ENCODE peak calls at places on chromosomes 12 and 14, in ten cellular contexts. E is aorta; S is CD8-positive, alpha-beta memory T cell; J is mucosa of descending colon; L is stomach; Q is right cardiac atrium; V is H9; P is fibroblast of lung; D is thyroid gland; N is left ventricle myocardium inferior. T is an unnamed sample.

GRCh38 chr12:19937161-19937560 is 431.2 kb upstream of the PDE3A start:
- DNase-seq in N (no peak), S (no peak), E (no peak), J (no peak), V (no peak), D (no peak), L (no peak), Q (no peak), P (no peak), T (no peak)

GRCh38 chr14:100586520-100587247 is 533 bp downstream of the BEGAIN start:
- DNase-seq in J (peak; percentile 46), V (no peak), P (peak; percentile 54), S (no peak), E (peak; percentile 48), Q (peak; percentile 16), D (no peak), N (peak; percentile 14), L (no peak), T (no peak)

GRCh38 chr12:50612882-50613281 is 108.1 kb downstream of the DIP2B start:
- DNase-seq in S (no peak), N (no peak), L (no peak), V (no peak), P (no peak), E (no peak), D (no peak), Q (no peak), J (no peak), T (no peak)

GRCh38 chr12:77032406-77032805 is 33.0 kb downstream of the E2F7 start:
- DNase-seq in E (no peak), S (no peak), L (no peak), V (no peak), Q (no peak), N (no peak), P (peak; percentile 89), J (no peak), D (no peak), T (no peak)

GRCh38 chr12:100672075-100672592 is 98.7 kb downstream of the GAS2L3 start:
- DNase-seq in E (no peak), S (no peak), Q (no peak), P (no peak), V (peak; percentile 88), J (peak; percentile 41), D (peak; percentile 8), N (no peak), L (no peak), T (no peak)

GRCh38 chr12:51270067-51270846 is at the start of gene SMAGP:
- DNase-seq in V (peak; percentile 90), S (peak; percentile 54), N (peak; percentile 62), L (peak; percentile 88), J (peak; percentile 89), Q (peak; percentile 61), P (peak; percentile 46), E (peak; percentile 63), D (peak; percentile 82), T (peak; percentile 79)

GRCh38 chr12:92506891-92507290 is 195.9 kb upstream of the PLEKHG7 start:
- DNase-seq in S (no peak), L (no peak), N (no peak), E (no peak), D (no peak), Q (no peak), V (no peak), P (no peak), J (no peak), T (no peak)

GRCh38 chr14:24315807-24316596 is 4.7 kb downstream of the LTB4R start:
- DNase-seq in E (peak; percentile 58), J (peak; percentile 84), P (no peak), N (peak; percentile 55), S (no peak), D (peak; percentile 52), Q (peak; percentile 73), L (peak; percentile 77), V (peak; percentile 81), T (peak; percentile 63)

GRCh38 chr14:74514471-74514932 is 20.9 kb downstream of the ISCA2 start:
- DNase-seq in N (no peak), P (peak; percentile 95), L (no peak), S (no peak), D (peak; percentile 93), E (peak; percentile 88), Q (peak; percentile 51), V (no peak), J (peak; percentile 53), T (peak; percentile 60)

GRCh38 chr14:100558226-100558625 is 29.0 kb downstream of the BEGAIN start:
- DNase-seq in V (no peak), N (no peak), S (no peak), Q (no peak), D (no peak), P (no peak), E (no peak), J (no peak), L (no peak), T (no peak)

GRCh38 chr14:57060276-57060956 is 208.3 kb downstream of the EXOC5 start:
- DNase-seq in E (no peak), Q (no peak), S (no peak), J (no peak), V (no peak), D (no peak), L (no peak), N (no peak), P (peak; percentile 8), T (no peak)

GRCh38 chr12:6424008-6424347 is 20.8 kb upstream of the CD27 start:
- DNase-seq in N (no peak), L (no peak), V (no peak), S (no peak), D (no peak), J (no peak), E (no peak), Q (no peak), P (no peak), T (no peak)

GRCh38 chr12:9971158-9971557 is at the start of gene CLEC12A:
- DNase-seq in J (no peak), Q (no peak), E (no peak), S (no peak), N (no peak), D (no peak), V (no peak), P (no peak), L (no peak), T (no peak)

GRCh38 chr12:107302649-107303386 is 209.5 kb upstream of the CRY1 start:
- DNase-seq in J (no peak), N (no peak), D (no peak), Q (no peak), P (peak; percentile 15), E (no peak), V (no peak), S (no peak), L (no peak), T (no peak)

GRCh38 chr12:77679701-77680100 is 151.0 kb upstream of the NAV3 start:
- DNase-seq in S (no peak), L (no peak), P (peak; percentile 23), Q (no peak), E (no peak), N (no peak), V (no peak), J (no peak), D (no peak), T (no peak)

GRCh38 chr12:62760779-62761178 is 174.2 kb downstream of the PPM1H start:
- DNase-seq in N (no peak), Q (no peak), D (no peak), P (peak; percentile 53), V (no peak), E (no peak), J (no peak), S (no peak), L (no peak), T (no peak)

GRCh38 chr12:7155471-7156034 is 25.4 kb downstream of the CLSTN3 start:
- DNase-seq in P (no peak), D (peak; percentile 93), L (no peak), N (no peak), Q (no peak), E (no peak), S (no peak), J (no peak), V (no peak), T (no peak)

GRCh38 chr12:2256915-2257314 is 204.1 kb downstream of the CACNA1C start:
- DNase-seq in L (no peak), J (no peak), V (no peak), D (no peak), Q (no peak), S (no peak), E (no peak), P (peak; percentile 84), N (no peak), T (no peak)

GRCh38 chr14:24734917-24735500 is 101.0 kb upstream of the GZMB start:
- DNase-seq in P (peak; percentile 49), E (no peak), N (no peak), L (peak; percentile 30), D (peak; percentile 50), V (no peak), J (no peak), Q (peak; percentile 19), S (no peak), T (no peak)

GRCh38 chr14:91545946-91546716 is 36.0 kb upstream of the PPP4R3A start:
- DNase-seq in J (no peak), L (no peak), V (no peak), N (no peak), Q (no peak), D (no peak), E (no peak), P (no peak), S (no peak), T (no peak)
- H3K4me1 ChIP-seq in J (peaks cover 6% of the 10 kb centered on the region), L (no peaks in the 10 kb centered on the region), V (no peaks in the 10 kb centered on the region), N (no peaks in the 10 kb centered on the region), Q (no peaks in the 10 kb centered on the region), D (no peaks in the 10 kb centered on the region), E (no peaks in the 10 kb centered on the region), P (no peaks in the 10 kb centered on the region), S (no peaks in the 10 kb centered on the region), T (no peaks in the 10 kb centered on the region)

DNA sequence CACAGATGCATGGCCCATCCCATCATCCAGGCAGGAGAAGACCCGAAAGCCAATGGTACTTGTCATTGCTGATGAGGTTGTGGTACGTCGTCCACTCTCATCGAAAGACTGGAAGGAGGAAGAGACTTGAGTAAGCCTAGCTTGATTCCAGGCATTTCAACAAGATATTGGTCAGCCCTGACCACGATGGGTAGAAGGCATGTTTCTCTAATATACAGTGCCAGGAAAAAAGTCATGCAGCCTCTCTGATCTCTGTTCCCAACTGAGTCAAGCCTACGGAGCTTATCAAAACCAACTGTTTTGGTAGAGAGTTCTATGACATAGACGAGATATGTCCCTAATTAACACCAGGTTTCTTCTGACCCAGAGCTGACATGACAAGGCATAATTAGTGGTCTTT is 58.6 kb downstream of the NIN start:
- DNase-seq in N (no peak), P (peak; percentile 91), J (no peak), E (no peak), Q (no peak), S (no peak), V (no peak), D (no peak), L (no peak), T (no peak)
- H3K4me1 ChIP-seq in N (peaks cover 29% of the 10 kb centered on the region), P (peaks cover 27% of the 10 kb centered on the region), J (no peaks in the 10 kb centered on the region), E (peaks cover 4% of the 10 kb centered on the region), Q (peaks cover 3% of the 10 kb centered on the region), S (peaks cover 7% of the 10 kb centered on the region), V (no peaks in the 10 kb centered on the region), D (no peaks in the 10 kb centered on the region), L (no peaks in the 10 kb centered on the region), T (peaks cover 17% of the 10 kb centered on the region)

GRCh38 chr14:68405959-68406358 is 386.9 kb downstream of the ZFP36L1 start:
- DNase-seq in S (no peak), J (no peak), D (no peak), V (no peak), N (no peak), L (no peak), Q (no peak), P (peak; percentile 69), E (no peak), T (no peak)
- H3K4me1 ChIP-seq in S (peaks cover 26% of the 10 kb centered on the region), J (peaks cover 17% of the 10 kb centered on the region), D (peaks cover 32% of the 10 kb centered on the region), V (peaks cover 4% of the 10 kb centered on the region), N (peaks cover 48% of the 10 kb centered on the region), L (peaks cover 5% of the 10 kb centered on the region), Q (peaks cover 6% of the 10 kb centered on the region), P (peaks cover 28% of the 10 kb centered on the region), E (peaks cover 3% of the 10 kb centered on the region), T (peaks cover 6% of the 10 kb centered on the region)

GRCh38 chr12:132439333-132439904 is 50.5 kb upstream of the FBRSL1 start:
- DNase-seq in V (no peak), Q (no peak), P (no peak), D (no peak), J (peak; percentile 57), N (no peak), L (no peak), E (no peak), S (peak; percentile 57), T (no peak)
- H3K4me1 ChIP-seq in V (no peaks in the 10 kb centered on the region), Q (no peaks in the 10 kb centered on the region), P (no peaks in the 10 kb centered on the region), D (no peaks in the 10 kb centered on the region), J (no peaks in the 10 kb centered on the region), N (no peaks in the 10 kb centered on the region), L (no peaks in the 10 kb centered on the region), E (no peaks in the 10 kb centered on the region), S (peaks cover 48% of the 10 kb centered on the region), T (no peaks in the 10 kb centered on the region)